ENCODE peak calls at places on chromosomes 12 and 14, in six cellular contexts. One of them, this sample, is unnamed.
A peak's percentile ranks its signal among the peaks of the same experiment; 100 is the strongest.

GRCh38 chr14:93857500-93857899 is 69.2 kb upstream of the PRIMA1 start:
- DNase-seq in suprapubic skin: no peak
- DNase-seq in transverse colon: no peak
- DNase-seq in H1: no peak
- DNase-seq in stomach: no peak
- DNase-seq in HepG2: peak; percentile 9
- DNase-seq in this sample: no peak

GRCh38 chr12:2294651-2295475 is 242.1 kb downstream of the CACNA1C start:
- DNase-seq in suprapubic skin: peak; percentile 90
- DNase-seq in transverse colon: peak; percentile 25
- DNase-seq in H1: no peak
- DNase-seq in stomach: no peak
- DNase-seq in HepG2: no peak
- DNase-seq in this sample: peak; percentile 77

GRCh38 chr14:74962493-74962892 is 7.1 kb upstream of the PGF start:
- DNase-seq in suprapubic skin: no peak
- DNase-seq in transverse colon: no peak
- DNase-seq in H1: no peak
- DNase-seq in stomach: no peak
- DNase-seq in HepG2: no peak
- DNase-seq in this sample: no peak

GRCh38 chr12:13196302-13196921 is at the start of gene EMP1:
- DNase-seq in suprapubic skin: peak; percentile 96
- DNase-seq in transverse colon: peak; percentile 93
- DNase-seq in H1: no peak
- DNase-seq in stomach: peak; percentile 92
- DNase-seq in HepG2: peak; percentile 29
- DNase-seq in this sample: peak; percentile 98

GRCh38 chr12:67942704-67943103 is 46.5 kb upstream of the IFNG-AS1 start:
- DNase-seq in suprapubic skin: no peak
- DNase-seq in transverse colon: no peak
- DNase-seq in H1: no peak
- DNase-seq in stomach: no peak
- DNase-seq in HepG2: no peak
- DNase-seq in this sample: no peak

GRCh38 chr14:24430682-24431568 is 1.2 kb downstream of the KHNYN start:
- DNase-seq in suprapubic skin: no peak
- DNase-seq in transverse colon: no peak
- DNase-seq in H1: no peak
- DNase-seq in stomach: peak; percentile 27
- DNase-seq in HepG2: no peak
- DNase-seq in this sample: no peak

GRCh38 chr14:96177766-96178377 is 26.8 kb upstream of the BDKRB2 start:
- DNase-seq in suprapubic skin: no peak
- DNase-seq in transverse colon: no peak
- DNase-seq in H1: no peak
- DNase-seq in stomach: no peak
- DNase-seq in HepG2: no peak
- DNase-seq in this sample: peak; percentile 73

GRCh38 chr12:17928708-17929366 is 161.2 kb downstream of the RERGL start:
- DNase-seq in suprapubic skin: no peak
- DNase-seq in transverse colon: no peak
- DNase-seq in H1: peak; percentile 2
- DNase-seq in stomach: no peak
- DNase-seq in HepG2: peak; percentile 57
- DNase-seq in this sample: no peak

GRCh38 chr12:70379856-70380255 is 13.8 kb downstream of the KCNMB4 start:
- DNase-seq in suprapubic skin: no peak
- DNase-seq in transverse colon: no peak
- DNase-seq in H1: no peak
- DNase-seq in stomach: no peak
- DNase-seq in HepG2: no peak
- DNase-seq in this sample: no peak

GRCh38 chr12:57726151-57726883 is 12.2 kb downstream of the AGAP2 start:
- DNase-seq in suprapubic skin: peak; percentile 92
- DNase-seq in transverse colon: peak; percentile 87
- DNase-seq in H1: peak; percentile 65
- DNase-seq in stomach: peak; percentile 74
- DNase-seq in HepG2: peak; percentile 71
- DNase-seq in this sample: peak; percentile 91

GRCh38 chr12:76706099-76706498 is 57.8 kb upstream of the ZDHHC17 start:
- DNase-seq in suprapubic skin: no peak
- DNase-seq in transverse colon: no peak
- DNase-seq in H1: no peak
- DNase-seq in stomach: no peak
- DNase-seq in HepG2: no peak
- DNase-seq in this sample: no peak

GRCh38 chr12:69097619-69098368 is 141.6 kb upstream of the CPSF6 start:
- DNase-seq in suprapubic skin: no peak
- DNase-seq in transverse colon: no peak
- DNase-seq in H1: no peak
- DNase-seq in stomach: no peak
- DNase-seq in HepG2: no peak
- DNase-seq in this sample: no peak

GRCh38 chr12:133130808-133131128 is 341 bp downstream of the ZNF10 start:
- DNase-seq in suprapubic skin: peak; percentile 81
- DNase-seq in transverse colon: peak; percentile 45
- DNase-seq in H1: no peak
- DNase-seq in stomach: peak; percentile 32
- DNase-seq in HepG2: no peak
- DNase-seq in this sample: peak; percentile 67

GRCh38 chr14:68111733-68112270 is 292.2 kb downstream of the RAD51B start:
- DNase-seq in suprapubic skin: no peak
- DNase-seq in transverse colon: no peak
- DNase-seq in H1: no peak
- DNase-seq in stomach: no peak
- DNase-seq in HepG2: no peak
- DNase-seq in this sample: no peak

GRCh38 chr12:132185698-132186097 is 41.4 kb downstream of the NOC4L start:
- DNase-seq in suprapubic skin: no peak
- DNase-seq in transverse colon: no peak
- DNase-seq in H1: no peak
- DNase-seq in stomach: no peak
- DNase-seq in HepG2: no peak
- DNase-seq in this sample: no peak

GRCh38 chr12:6608592-6609311 is 1.6 kb upstream of the CHD4 start:
- DNase-seq in suprapubic skin: no peak
- DNase-seq in transverse colon: no peak
- DNase-seq in H1: no peak
- DNase-seq in stomach: no peak
- DNase-seq in HepG2: peak; percentile 68
- DNase-seq in this sample: peak; percentile 81

GRCh38 chr14:32003585-32003984 is 73.5 kb upstream of the ARHGAP5 start:
- DNase-seq in suprapubic skin: no peak
- DNase-seq in transverse colon: no peak
- DNase-seq in H1: no peak
- DNase-seq in stomach: no peak
- DNase-seq in HepG2: no peak
- DNase-seq in this sample: no peak

GRCh38 chr12:62722971-62723680 is 211.8 kb downstream of the PPM1H start:
- DNase-seq in suprapubic skin: no peak
- DNase-seq in transverse colon: no peak
- DNase-seq in H1: no peak
- DNase-seq in stomach: no peak
- DNase-seq in HepG2: no peak
- DNase-seq in this sample: no peak

GRCh38 chr14:68796418-68797101 is 3.7 kb upstream of the ZFP36L1 start:
- DNase-seq in suprapubic skin: peak; percentile 74
- DNase-seq in transverse colon: no peak
- DNase-seq in H1: no peak
- DNase-seq in stomach: peak; percentile 4
- DNase-seq in HepG2: no peak
- DNase-seq in this sample: no peak

GRCh38 chr12:93674386-93674785 is 2.8 kb upstream of the CRADD start:
- DNase-seq in suprapubic skin: no peak
- DNase-seq in transverse colon: no peak
- DNase-seq in H1: no peak
- DNase-seq in stomach: no peak
- DNase-seq in HepG2: no peak
- DNase-seq in this sample: no peak

GRCh38 chr12:93679308-93679933 is 2.2 kb downstream of the CRADD start:
- DNase-seq in suprapubic skin: no peak
- DNase-seq in transverse colon: no peak
- DNase-seq in H1: no peak
- DNase-seq in stomach: no peak
- DNase-seq in HepG2: no peak
- DNase-seq in this sample: no peak

GRCh38 chr12:93678779-93679178 is 1.6 kb downstream of the CRADD start:
- DNase-seq in suprapubic skin: no peak
- DNase-seq in transverse colon: no peak
- DNase-seq in H1: no peak
- DNase-seq in stomach: no peak
- DNase-seq in HepG2: no peak
- DNase-seq in this sample: no peak

GRCh38 chr12:93676408-93677194 is 574 bp upstream of the CRADD start:
- DNase-seq in suprapubic skin: no peak
- DNase-seq in transverse colon: no peak
- DNase-seq in H1: no peak
- DNase-seq in stomach: no peak
- DNase-seq in HepG2: no peak
- DNase-seq in this sample: no peak

DNA sequence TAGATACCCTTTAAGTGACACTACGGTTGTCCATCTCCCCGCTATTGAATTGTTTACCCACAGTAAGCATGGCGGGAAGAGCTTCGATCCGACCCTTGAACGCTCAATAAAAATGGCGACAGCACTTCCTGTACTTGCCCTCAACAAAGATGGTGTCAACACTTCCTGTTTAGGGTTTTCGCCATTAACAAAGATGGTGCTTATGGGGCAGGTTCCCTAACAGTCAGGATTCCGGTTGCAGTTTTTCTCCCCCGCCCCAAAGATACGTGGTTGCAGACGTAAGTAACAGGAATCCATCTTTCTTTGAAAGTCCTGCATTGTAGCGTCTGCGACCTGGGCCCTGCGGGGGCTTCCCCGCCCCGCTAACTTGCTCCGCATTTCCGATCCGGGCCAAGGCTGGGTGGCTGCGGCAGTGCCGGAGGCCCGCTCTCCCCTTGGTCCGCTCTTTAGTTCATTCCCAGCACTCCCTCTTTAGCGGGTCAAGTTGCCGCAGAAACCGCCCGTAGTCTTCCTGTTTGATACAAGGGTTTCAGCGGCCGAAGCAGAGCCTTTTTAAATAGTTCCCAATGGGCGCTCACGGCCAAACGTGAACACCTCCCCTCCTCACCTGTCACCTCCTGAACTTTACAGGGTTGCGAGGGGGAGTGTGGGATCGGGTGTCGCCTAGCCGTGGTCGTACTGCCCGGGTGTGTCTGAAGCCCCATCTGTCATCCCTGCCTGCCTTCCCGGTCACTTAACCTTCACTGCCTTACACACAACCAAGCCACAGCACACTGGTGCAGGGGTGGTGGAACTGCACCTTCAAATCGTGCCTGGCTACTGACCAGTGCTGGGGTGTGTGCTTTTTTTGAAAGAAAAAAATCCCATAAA is at the start of gene CRADD:
- DNase-seq in suprapubic skin: peak; percentile 85
- DNase-seq in transverse colon: peak; percentile 82
- DNase-seq in H1: peak; percentile 92
- DNase-seq in stomach: peak; percentile 76
- DNase-seq in HepG2: peak; percentile 98
- DNase-seq in this sample: peak; percentile 92
- TF ChIP-seq EP300 in suprapubic skin: no peak
- TF ChIP-seq EP300 in transverse colon: peak; percentile 8
- TF ChIP-seq EP300 in H1: no peak
- TF ChIP-seq EP300 in stomach: peak; percentile 19
- TF ChIP-seq EP300 in HepG2: no peak
- TF ChIP-seq EP300 in this sample: no peak

DNA sequence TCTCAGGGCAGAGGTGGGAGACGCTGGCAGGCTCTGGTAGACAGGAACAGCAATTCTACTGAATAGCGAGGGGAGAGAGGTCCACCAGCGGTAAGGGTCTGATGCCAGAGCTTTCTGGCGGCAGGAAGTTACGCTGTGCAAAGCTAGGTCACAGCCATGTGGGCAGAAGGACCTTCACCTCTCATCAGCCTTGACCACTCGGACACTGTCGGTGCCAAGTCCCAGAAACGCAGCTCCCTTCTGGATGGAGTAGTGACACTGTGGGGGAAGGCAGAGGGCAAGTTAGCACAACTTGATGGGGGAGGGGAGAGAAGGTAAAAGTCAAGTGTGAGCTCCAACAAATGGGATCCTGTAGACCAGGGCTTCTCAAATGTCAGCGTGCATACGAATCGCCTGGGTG is 10.3 kb upstream of the ZNF740 start:
- DNase-seq in suprapubic skin: no peak
- DNase-seq in transverse colon: no peak
- DNase-seq in H1: no peak
- DNase-seq in stomach: peak; percentile 13
- DNase-seq in HepG2: no peak
- DNase-seq in this sample: no peak
- TF ChIP-seq POLR2A in suprapubic skin: no peak
- TF ChIP-seq POLR2A in transverse colon: no peak
- TF ChIP-seq POLR2A in H1: no peak
- TF ChIP-seq POLR2A in stomach: no peak
- TF ChIP-seq POLR2A in HepG2: no peak
- TF ChIP-seq POLR2A in this sample: no peak

DNA sequence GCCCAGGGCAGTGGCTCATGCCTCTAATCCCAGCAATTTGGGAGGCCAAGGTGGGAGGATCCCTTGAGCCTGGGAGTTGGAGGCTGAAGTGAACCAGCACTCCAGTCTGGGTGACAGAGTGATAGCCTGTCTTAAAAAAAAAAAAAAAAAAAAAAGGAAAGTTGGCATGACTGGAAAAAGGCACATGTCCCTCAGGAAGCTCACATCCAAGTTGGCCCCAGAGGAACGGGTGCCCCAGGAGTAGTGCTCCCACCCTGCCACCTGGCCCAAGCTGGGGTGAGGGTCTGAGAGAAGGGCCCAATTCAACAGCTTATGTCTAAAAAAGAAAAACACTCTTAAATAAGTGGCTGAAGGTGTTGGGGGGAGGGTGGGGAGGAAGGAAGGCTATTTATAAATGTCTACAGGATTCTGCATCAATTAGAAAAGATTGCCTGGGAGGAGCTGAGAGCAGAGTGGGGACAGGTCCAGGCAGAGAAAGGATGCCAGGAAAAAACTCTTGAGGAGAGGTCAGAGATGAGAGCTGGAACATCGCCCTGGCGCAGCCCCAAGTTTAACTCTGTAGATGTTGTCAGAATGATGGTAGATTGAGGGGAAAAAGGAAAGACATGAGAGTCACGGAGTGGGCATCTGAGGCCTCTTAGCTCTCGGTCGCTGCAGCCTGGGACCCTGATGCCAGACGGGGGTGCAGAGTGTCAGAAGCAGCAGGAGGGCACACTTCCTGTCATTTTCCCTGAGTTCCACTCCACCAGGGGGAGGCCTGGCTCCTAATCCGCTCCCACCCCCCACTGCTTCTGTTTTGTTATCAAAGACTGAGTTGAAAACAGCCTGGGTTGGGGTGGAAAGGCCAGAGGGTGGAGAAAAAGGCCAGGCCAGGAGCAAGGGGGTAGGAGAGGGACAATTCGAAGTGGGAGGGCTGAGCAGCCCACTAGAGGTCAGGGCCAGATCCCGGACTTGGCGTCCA is 7.3 kb downstream of the SPRYD3 start:
- DNase-seq in suprapubic skin: peak; percentile 86
- DNase-seq in transverse colon: peak; percentile 60
- DNase-seq in H1: no peak
- DNase-seq in stomach: no peak
- DNase-seq in HepG2: no peak
- DNase-seq in this sample: peak; percentile 95
- TF ChIP-seq POLR2AphosphoS5 in suprapubic skin: no peak
- TF ChIP-seq POLR2AphosphoS5 in transverse colon: no peak
- TF ChIP-seq POLR2AphosphoS5 in H1: no peak
- TF ChIP-seq POLR2AphosphoS5 in stomach: peak; percentile 12
- TF ChIP-seq POLR2AphosphoS5 in HepG2: no peak
- TF ChIP-seq POLR2AphosphoS5 in this sample: peak; percentile 43

GRCh38 chr14:70530417-70530816 is 4.4 kb downstream of the ADAM20 start:
- DNase-seq in suprapubic skin: no peak
- DNase-seq in transverse colon: no peak
- DNase-seq in H1: no peak
- DNase-seq in stomach: no peak
- DNase-seq in HepG2: no peak
- DNase-seq in this sample: no peak
- TF ChIP-seq EP300 in suprapubic skin: no peak
- TF ChIP-seq EP300 in transverse colon: no peak
- TF ChIP-seq EP300 in H1: no peak
- TF ChIP-seq EP300 in stomach: no peak
- TF ChIP-seq EP300 in HepG2: no peak
- TF ChIP-seq EP300 in this sample: no peak